ENCODE peak calls at places on chromosome 18, in five cellular contexts. D is GM23248; H is globus pallidus; W is coronary artery; C is stimulated activated CD4-positive, alpha-beta T cell treated with anti-CD3 and anti-CD28 coated beads, Interleukin-1b, Interleukin-23, amount 100 ng/mL, for 24 hours. Z is an unnamed sample.

GRCh38 chr18:67726882-67727281 is 210.4 kb upstream of the DSEL start:
- DNase-seq in H (no peak), D (no peak), C (no peak), W (no peak), Z (no peak)

GRCh38 chr18:38450876-38451275 is 885.3 kb upstream of the CELF4 start:
- DNase-seq in W (no peak), C (no peak), H (no peak), D (no peak), Z (no peak)

GRCh38 chr18:61606068-61606660 is 272.9 kb downstream of the CDH20 start:
- DNase-seq in W (no peak), C (no peak), D (peak), H (no peak), Z (no peak)

GRCh38 chr18:76672627-76673026 is 149.7 kb upstream of the ZNF236 start:
- DNase-seq in C (no peak), W (no peak), D (peak), H (no peak), Z (no peak)

GRCh38 chr18:66548747-66549146 is 55.1 kb downstream of the CDH19 start:
- DNase-seq in D (no peak), H (no peak), W (no peak), C (no peak), Z (no peak)

GRCh38 chr18:59032308-59032707 is 107.4 kb upstream of the SEC11C start:
- DNase-seq in D (no peak), C (no peak), W (no peak), H (no peak), Z (no peak)

GRCh38 chr18:74368901-74369705 is 53.5 kb downstream of the C18orf63 start:
- DNase-seq in D (no peak), H (no peak), C (no peak), W (no peak), Z (no peak)

GRCh38 chr18:55781481-55781957 is 193.5 kb upstream of the TCF4 start:
- DNase-seq in W (no peak), H (peak), C (no peak), D (peak), Z (peak)

GRCh38 chr18:43570593-43570992 is 293.3 kb upstream of the SYT4 start:
- DNase-seq in H (no peak), C (no peak), W (no peak), D (no peak), Z (no peak)

GRCh38 chr18:56913970-56914369 is 232.9 kb upstream of the BOD1L2 start:
- DNase-seq in C (no peak), W (no peak), D (no peak), H (no peak), Z (no peak)

GRCh38 chr18:3294435-3295080 is 32.6 kb downstream of the MYL12B start:
- DNase-seq in D (peak), H (no peak), C (no peak), W (no peak), Z (no peak)

GRCh38 chr18:70991577-70991976 is 702.7 kb downstream of the SOCS6 start:
- DNase-seq in H (no peak), W (no peak), C (no peak), D (peak), Z (no peak)

GRCh38 chr18:11096411-11096810 is 53.0 kb downstream of the PIEZO2 start:
- DNase-seq in D (no peak), C (no peak), H (no peak), W (no peak), Z (no peak)

GRCh38 chr18:6057604-6058003 is 162.3 kb upstream of the TMEM200C start:
- DNase-seq in C (no peak), W (no peak), H (no peak), D (peak), Z (no peak)

GRCh38 chr18:12036201-12036751 is 55.0 kb downstream of the IMPA2 start:
- DNase-seq in C (no peak), W (peak), D (no peak), H (no peak), Z (no peak)

GRCh38 chr18:43863180-43863579 is 585.9 kb upstream of the SYT4 start:
- DNase-seq in D (no peak), H (no peak), W (no peak), C (no peak), Z (no peak)

GRCh38 chr18:55387139-55387984 is 200.6 kb downstream of the TCF4 start:
- DNase-seq in C (no peak), W (no peak), D (no peak), H (peak), Z (no peak)

GRCh38 chr18:26370037-26370436 is 143.8 kb downstream of the TAF4B start:
- DNase-seq in C (no peak), W (no peak), H (no peak), D (no peak), Z (no peak)

GRCh38 chr18:56890632-56891031 is 239.5 kb downstream of the WDR7 start:
- DNase-seq in D (peak), W (no peak), H (no peak), C (no peak), Z (no peak)

GRCh38 chr18:77068321-77068841 is 64.2 kb downstream of the MBP start:
- DNase-seq in H (no peak), C (no peak), W (no peak), D (peak), Z (no peak)

GRCh38 chr18:22504665-22505064 is 87.0 kb upstream of the CTAGE1 start:
- DNase-seq in H (no peak), D (peak), C (no peak), W (no peak), Z (no peak)

GRCh38 chr18:13437034-13437433 is 218.5 kb downstream of the LDLRAD4 start:
- DNase-seq in H (no peak), D (no peak), C (no peak), W (no peak), Z (no peak)

GRCh38 chr18:74342416-74343043 is 26.9 kb downstream of the C18orf63 start:
- DNase-seq in C (no peak), D (peak), W (no peak), H (peak), Z (peak)

GRCh38 chr18:11762429-11762828 is 73.4 kb downstream of the GNAL start:
- DNase-seq in H (no peak), C (no peak), D (no peak), W (no peak), Z (no peak)

GRCh38 chr18:69948919-69949537 is 1.4 kb upstream of the CD226 start:
- DNase-seq in D (no peak), H (peak), C (peak), W (no peak), Z (no peak)

GRCh38 chr18:35862115-35862640 is 110.3 kb upstream of the RMP24 start:
- DNase-seq in D (no peak), C (no peak), H (no peak), W (no peak), Z (no peak)

GRCh38 chr18:22186484-22186971 is 17.1 kb downstream of the GATA6 start:
- DNase-seq in C (no peak), W (no peak), H (no peak), D (peak), Z (no peak)

GRCh38 chr18:57397440-57397839 is 37.7 kb upstream of the ONECUT2 start:
- DNase-seq in D (peak), W (no peak), C (no peak), H (no peak), Z (no peak)

GRCh38 chr18:37956902-37957301 is 391.3 kb upstream of the CELF4 start:
- DNase-seq in H (peak), D (no peak), W (no peak), C (no peak), Z (no peak)

GRCh38 chr18:12857991-12858544 is 26.0 kb downstream of the PTPN2 start:
- DNase-seq in D (no peak), W (no peak), C (no peak), H (no peak), Z (no peak)

GRCh38 chr18:70491734-70492348 is 203.0 kb downstream of the SOCS6 start:
- DNase-seq in H (peak), D (peak), C (peak), W (no peak), Z (peak)

GRCh38 chr18:2969695-2970094 is 43.2 kb downstream of the LPIN2 start:
- DNase-seq in C (no peak), H (no peak), D (no peak), W (no peak), Z (no peak)

Z was measured in midbrain.